ENCODE peak calls at places on chromosomes 1 and 21, in four cellular contexts. Z, P, C and L are unnamed samples.
A peak's percentile ranks its signal among the peaks of the same experiment; 100 is the strongest.

GRCh38 chr1:177383715-177384114 is 213.0 kb downstream of the BRINP2 start:
- DNase-seq in Z (no peak), P (no peak), C (no peak), L (no peak)

GRCh38 chr1:12518956-12519707 is 98.9 kb downstream of the DHRS3 start:
- DNase-seq in Z (no peak), P (no peak), C (no peak), L (no peak)

GRCh38 chr1:201109651-201110050 is 2.6 kb downstream of the CACNA1S start:
- DNase-seq in Z (no peak), P (no peak), C (no peak), L (no peak)

GRCh38 chr1:162632234-162632666 is at the start of gene DDR2:
- DNase-seq in Z (no peak), P (no peak), C (no peak), L (no peak)

GRCh38 chr1:43932786-43933385 is 715 bp upstream of the ARTN start:
- DNase-seq in Z (no peak), P (no peak), C (no peak), L (no peak)

GRCh38 chr1:65687435-65688214 is 105.1 kb upstream of the PDE4B start:
- DNase-seq in Z (peak; percentile 78), P (peak; percentile 79), C (peak; percentile 52), L (peak; percentile 68)

GRCh38 chr1:30679976-30680305 is 43.4 kb downstream of the MATN1 start:
- DNase-seq in Z (no peak), P (no peak), C (no peak), L (no peak)

GRCh38 chr21:44943686-44944550 is 4.1 kb downstream of the SLX9 start:
- DNase-seq in Z (no peak), P (no peak), C (no peak), L (no peak)

GRCh38 chr1:22236900-22237299 is 94.0 kb upstream of the WNT4 start:
- DNase-seq in Z (no peak), P (no peak), C (no peak), L (peak; percentile 61)

GRCh38 chr1:24108334-24109165 is 3.4 kb downstream of the MYOM3 start:
- DNase-seq in Z (no peak), P (no peak), C (no peak), L (no peak)